ENCODE peak calls at places on chromosome 10, in six cellular contexts. R, S, E, P, D and J are unnamed samples.

GRCh38 chr10:12051241-12051640 is 8.6 kb upstream of the UPF2 start:
- DNase-seq in S (no peak), P (no peak), E (no peak), D (no peak), R (no peak), J (no peak)

GRCh38 chr10:36946598-36946997 is 178.8 kb upstream of the ANKRD30A start:
- DNase-seq in E (no peak), D (no peak), S (no peak), P (no peak), R (no peak), J (no peak)

GRCh38 chr10:119350529-119351001 is 143.2 kb downstream of the GRK5 start:
- DNase-seq in E (no peak), R (no peak), D (no peak), P (peak; percentile 41), S (no peak), J (no peak)

GRCh38 chr10:71213127-71213616 is 802 bp downstream of the UNC5B start:
- DNase-seq in R (peak; percentile 75), E (no peak), D (peak; percentile 71), P (peak; percentile 75), S (no peak), J (no peak)

GRCh38 chr10:86855503-86855902 is 99.1 kb downstream of the BMPR1A start:
- DNase-seq in E (no peak), S (no peak), R (no peak), P (no peak), D (no peak), J (no peak)

GRCh38 chr10:110190170-110190569 is 17.2 kb upstream of the MXI1 start:
- DNase-seq in R (no peak), S (no peak), E (no peak), P (no peak), D (no peak), J (no peak)

GRCh38 chr10:75650648-75651047 is 219.2 kb downstream of the LRMDA start:
- DNase-seq in E (no peak), S (no peak), R (no peak), P (no peak), D (no peak), J (no peak)

GRCh38 chr10:102914781-102915180 is 3.3 kb upstream of the CNNM2 start:
- DNase-seq in E (no peak), P (no peak), S (no peak), R (no peak), D (no peak), J (no peak)

GRCh38 chr10:93199221-93199681 is 125.6 kb downstream of the CYP26A1 start:
- DNase-seq in P (no peak), S (peak; percentile 46), D (no peak), R (peak; percentile 84), E (no peak), J (no peak)

GRCh38 chr10:10056958-10057357 is 960.7 kb upstream of the CELF2 start:
- DNase-seq in R (no peak), E (peak; percentile 10), S (no peak), P (no peak), D (no peak), J (no peak)

GRCh38 chr10:95755511-95756004 is 405 bp upstream of the ENTPD1 start:
- DNase-seq in S (no peak), D (peak; percentile 84), P (peak; percentile 55), E (no peak), R (peak; percentile 80), J (no peak)

GRCh38 chr10:116521424-116522305 is 24.1 kb upstream of the PNLIP start:
- DNase-seq in R (no peak), E (peak; percentile 28), S (no peak), D (no peak), P (peak; percentile 38), J (no peak)

GRCh38 chr10:12214763-12215218 is 18.8 kb downstream of the CDC123 start:
- DNase-seq in E (no peak), P (peak; percentile 68), R (no peak), S (no peak), D (no peak), J (no peak)

GRCh38 chr10:72952189-72952900 is 2.3 kb downstream of the PLA2G12B start:
- DNase-seq in P (no peak), E (no peak), S (no peak), D (no peak), R (no peak), J (no peak)

GRCh38 chr10:124744047-124744687 is at the start of gene FAM53B:
- DNase-seq in P (peak; percentile 92), R (peak; percentile 88), E (peak; percentile 90), S (peak; percentile 70), D (peak; percentile 96), J (peak; percentile 85)

GRCh38 chr10:86359111-86359510 is 7.5 kb downstream of the GRID1 start:
- DNase-seq in D (peak; percentile 35), P (no peak), S (no peak), E (no peak), R (peak; percentile 41), J (no peak)

GRCh38 chr10:16867556-16867955 is 50.3 kb upstream of the RSU1 start:
- DNase-seq in P (no peak), D (no peak), R (no peak), S (no peak), E (no peak), J (no peak)

GRCh38 chr10:110355922-110356627 is 51.4 kb upstream of the SMNDC1 start:
- DNase-seq in D (no peak), E (no peak), S (no peak), P (no peak), R (no peak), J (no peak)

GRCh38 chr10:113301342-113301984 is 251.4 kb upstream of the HABP2 start:
- DNase-seq in E (no peak), P (no peak), S (no peak), R (no peak), D (no peak), J (no peak)